ENCODE peak calls at places on chromosomes 7 and 10, in seven cellular contexts. Z, S, J, W, T, G and D are unnamed samples.

GRCh38 chr10:131961777-131962450 is 19.8 kb downstream of the BNIP3 start:
- DNase-seq in Z (no peak), S (peak), J (no peak), W (no peak), T (no peak), G (no peak), D (no peak)

GRCh38 chr10:31578181-31578852 is 259.3 kb downstream of the ZEB1 start:
- DNase-seq in Z (no peak), S (no peak), J (no peak), W (no peak), T (no peak), G (no peak), D (no peak)

GRCh38 chr7:36304099-36304425 is 85.6 kb upstream of the ANLN start:
- DNase-seq in Z (no peak), S (no peak), J (no peak), W (no peak), T (no peak), G (no peak), D (no peak)

GRCh38 chr10:10605551-10606081 is 412.1 kb upstream of the CELF2 start:
- DNase-seq in Z (peak), S (peak), J (no peak), W (no peak), T (no peak), G (peak), D (no peak)

GRCh38 chr10:96719850-96720421 is 378 bp downstream of the PIK3AP1 start:
- DNase-seq in Z (no peak), S (peak), J (peak), W (no peak), T (peak), G (peak), D (no peak)

GRCh38 chr10:74921744-74922143 is 95.3 kb downstream of the KAT6B start:
- DNase-seq in Z (no peak), S (peak), J (no peak), W (no peak), T (no peak), G (peak), D (peak)

GRCh38 chr10:767794-768193 is 78.3 kb upstream of the DIP2C start:
- DNase-seq in Z (no peak), S (no peak), J (no peak), W (no peak), T (no peak), G (no peak), D (no peak)

GRCh38 chr7:130380861-130381455 is 664 bp downstream of the CPA1 start:
- DNase-seq in Z (no peak), S (no peak), J (no peak), W (no peak), T (no peak), G (no peak), D (no peak)

GRCh38 chr10:69636626-69637550 is 6.8 kb downstream of the FAM241B start:
- DNase-seq in Z (peak), S (peak), J (peak), W (no peak), T (peak), G (no peak), D (no peak)

GRCh38 chr7:93828260-93828659 is 62.3 kb downstream of the TFPI2 start:
- DNase-seq in Z (no peak), S (no peak), J (no peak), W (no peak), T (no peak), G (no peak), D (no peak)

GRCh38 chr10:69644658-69645295 is 14.7 kb downstream of the FAM241B start:
- DNase-seq in Z (peak), S (peak), J (peak), W (peak), T (peak), G (peak), D (peak)

GRCh38 chr7:149624419-149625338 is 127.1 kb upstream of the ZNF746 start:
- DNase-seq in Z (peak), S (peak), J (peak), W (peak), T (peak), G (peak), D (peak)

GRCh38 chr10:45422862-45423659 is 49.0 kb downstream of the ALOX5 start:
- DNase-seq in Z (no peak), S (no peak), J (no peak), W (no peak), T (no peak), G (no peak), D (no peak)

GRCh38 chr7:150966002-150966401 is 12.1 kb downstream of the KCNH2 start:
- DNase-seq in Z (no peak), S (no peak), J (peak), W (no peak), T (no peak), G (no peak), D (no peak)

GRCh38 chr10:71665456-71665855 is 54.1 kb downstream of the C10orf105 start:
- DNase-seq in Z (no peak), S (no peak), J (no peak), W (no peak), T (no peak), G (no peak), D (no peak)